ENCODE peak calls at places on chromosomes 16 and 17, in six cellular contexts. K is thoracic aorta, G is psoas muscle, I is WERI-Rb-1, J is Caco-2, L is right lobe of liver. C is an unnamed sample. For H3K27me3, the result is how much of the 10 kb centered on the place peaks cover.

GRCh38 chr17:3886776-3887175 is 6.1 kb downstream of the CAMKK1 start:
- DNase-seq in K (no peak), G (peak), I (no peak), J (no peak), L (peak), C (no peak)

GRCh38 chr17:9928601-9929341 is 23.7 kb upstream of the RCVRN start:
- DNase-seq in K (no peak), G (no peak), I (peak), J (no peak), L (no peak), C (peak)

GRCh38 chr16:25914357-25914962 is 222.7 kb downstream of the HS3ST4 start:
- DNase-seq in K (no peak), G (no peak), I (no peak), J (no peak), L (no peak), C (no peak)

GRCh38 chr17:36641877-36642845 is 40.8 kb downstream of the MRM1 start:
- DNase-seq in K (no peak), G (no peak), I (no peak), J (no peak), L (peak), C (no peak)

GRCh38 chr16:5979905-5980550 is 882.4 kb upstream of the EEF2KMT start:
- DNase-seq in K (no peak), G (no peak), I (no peak), J (no peak), L (no peak), C (no peak)

GRCh38 chr16:16101585-16101984 is 121.7 kb downstream of the ABCC6 start:
- DNase-seq in K (no peak), G (no peak), I (no peak), J (no peak), L (no peak), C (no peak)

GRCh38 chr16:9169094-9169493 is 77.7 kb downstream of the HAPSTR1 start:
- DNase-seq in K (no peak), G (no peak), I (no peak), J (no peak), L (no peak), C (no peak)

GRCh38 chr17:44324092-44324570 is 492 bp downstream of the SLC25A39 start:
- DNase-seq in K (no peak), G (peak), I (no peak), J (no peak), L (no peak), C (no peak)

GRCh38 chr16:81447383-81448101 is 2.9 kb downstream of the CMIP start:
- DNase-seq in K (no peak), G (no peak), I (no peak), J (no peak), L (peak), C (peak)

GRCh38 chr17:57880086-57880456 is 30.2 kb upstream of the MRPS23 start:
- DNase-seq in K (no peak), G (no peak), I (no peak), J (no peak), L (no peak), C (peak)

GRCh38 chr16:27257271-27257670 is 11.3 kb downstream of the NSMCE1 start:
- DNase-seq in K (no peak), G (no peak), I (no peak), J (no peak), L (no peak), C (no peak)

GRCh38 chr16:25614836-25615235 is 76.9 kb upstream of the HS3ST4 start:
- DNase-seq in K (no peak), G (no peak), I (peak), J (no peak), L (no peak), C (no peak)

GRCh38 chr17:68709995-68710780 is 109.0 kb upstream of the FAM20A start:
- DNase-seq in K (no peak), G (no peak), I (no peak), J (no peak), L (no peak), C (no peak)

GRCh38 chr16:21985524-21985923 is 15.4 kb downstream of the PDZD9 start:
- DNase-seq in K (no peak), G (no peak), I (no peak), J (no peak), L (no peak), C (no peak)

GRCh38 chr17:59785091-59785799 is 77.8 kb downstream of the VMP1 start:
- DNase-seq in K (no peak), G (no peak), I (no peak), J (no peak), L (no peak), C (no peak)

GRCh38 chr17:47663997-47664941 is 14.6 kb downstream of the KPNB1 start:
- DNase-seq in K (no peak), G (no peak), I (peak), J (peak), L (no peak), C (peak)

GRCh38 chr16:68083239-68083781 is 1.9 kb upstream of the NFATC3 start:
- DNase-seq in K (no peak), G (no peak), I (no peak), J (no peak), L (no peak), C (no peak)

GRCh38 chr16:87344931-87345631 is 27.9 kb upstream of the C16orf95 start:
- DNase-seq in K (no peak), G (no peak), I (no peak), J (no peak), L (no peak), C (peak)

GRCh38 chr16:75758215-75758614 is 31.9 kb upstream of the CPHXL start:
- DNase-seq in K (no peak), G (no peak), I (no peak), J (no peak), L (no peak), C (no peak)

GRCh38 chr17:78524870-78525510 is 52.2 kb downstream of the DNAH17 start:
- DNase-seq in K (no peak), G (no peak), I (no peak), J (no peak), L (no peak), C (no peak)

GRCh38 chr16:50838165-50838564 is 96.3 kb downstream of the CYLD start:
- DNase-seq in K (no peak), G (no peak), I (no peak), J (no peak), L (no peak), C (peak)

GRCh38 chr17:28865946-28866752 is 11.3 kb downstream of the ERAL1 start:
- DNase-seq in K (no peak), G (no peak), I (no peak), J (no peak), L (no peak), C (peak)

GRCh38 chr17:36120221-36120620 is 16.6 kb downstream of the CCL4 start:
- DNase-seq in K (no peak), G (no peak), I (no peak), J (no peak), L (no peak), C (no peak)

GRCh38 chr17:4256952-4257351 is 6.8 kb downstream of the ANKFY1 start:
- DNase-seq in K (no peak), G (no peak), I (no peak), J (no peak), L (no peak), C (peak)

GRCh38 chr16:20704281-20704680 is 6.8 kb upstream of the ACSM1 start:
- DNase-seq in K (no peak), G (no peak), I (no peak), J (no peak), L (no peak), C (no peak)

GRCh38 chr16:22267764-22268163 is 29.4 kb upstream of the POLR3E start:
- DNase-seq in K (no peak), G (peak), I (peak), J (no peak), L (no peak), C (no peak)

GRCh38 chr17:48593126-48593829 is at the start of gene HOXB5:
- DNase-seq in K (no peak), G (no peak), I (no peak), J (no peak), L (peak), C (no peak)

GRCh38 chr17:83106913-83107655 is 27.7 kb downstream of the METRNL start:
- DNase-seq in K (no peak), G (peak), I (no peak), J (no peak), L (no peak), C (no peak)

GRCh38 chr16:4090476-4090875 is 25.8 kb downstream of the ADCY9 start:
- DNase-seq in K (no peak), G (peak), I (no peak), J (no peak), L (peak), C (no peak)

GRCh38 chr17:27586203-27586701 is 44.7 kb upstream of the LGALS9 start:
- DNase-seq in K (no peak), G (no peak), I (no peak), J (peak), L (no peak), C (no peak)

GRCh38 chr17:64502809-64503208 is 3.3 kb downstream of the DDX5 start:
- DNase-seq in K (no peak), G (no peak), I (no peak), J (no peak), L (no peak), C (no peak)

GRCh38 chr17:78380370-78380769 is 1.9 kb downstream of the PGS1 start:
- DNase-seq in K (no peak), G (no peak), I (no peak), J (no peak), L (no peak), C (no peak)

GRCh38 chr17:16439303-16439791 is 24.0 kb downstream of the TRPV2 start:
- DNase-seq in K (no peak), G (no peak), I (no peak), J (no peak), L (no peak), C (no peak)

GRCh38 chr17:77214743-77215142 is 74.0 kb downstream of the SEC14L1 start:
- DNase-seq in K (no peak), G (no peak), I (peak), J (peak), L (no peak), C (peak)

GRCh38 chr16:87076950-87077749 is 240.0 kb downstream of the C16orf95 start:
- DNase-seq in K (no peak), G (no peak), I (peak), J (peak), L (peak), C (peak)

GRCh38 chr16:1993731-1994131 is 4.0 kb downstream of the SYNGR3 start:
- DNase-seq in K (no peak), G (peak), I (no peak), J (no peak), L (peak), C (peak)

GRCh38 chr16:57374067-57374534 is 1.8 kb downstream of the CX3CL1 start:
- DNase-seq in K (peak), G (no peak), I (no peak), J (no peak), L (no peak), C (peak)

GRCh38 chr17:47686276-47686635 is 7.7 kb upstream of the TBKBP1 start:
- DNase-seq in K (no peak), G (no peak), I (no peak), J (no peak), L (no peak), C (peak)

GRCh38 chr16:379183-379960 is 2.4 kb downstream of the PGAP6 start:
- DNase-seq in K (no peak), G (no peak), I (no peak), J (peak), L (no peak), C (no peak)

GRCh38 chr16:74521691-74522090 is 85.2 kb downstream of the GLG1 start:
- DNase-seq in K (no peak), G (no peak), I (no peak), J (no peak), L (no peak), C (no peak)

GRCh38 chr17:80826955-80827645 is 164.5 kb upstream of the CHMP6 start:
- DNase-seq in K (peak), G (peak), I (no peak), J (peak), L (peak), C (peak)
- TF ChIP-seq CTCF in K (no peak), G (no peak), I (no peak), J (no peak), L (no peak), C (no peak)

GRCh38 chr17:1762906-1763829 is 1.3 kb downstream of the SERPINF1 start:
- DNase-seq in K (no peak), G (peak), I (peak), J (no peak), L (peak), C (no peak)
- H3K4me3 ChIP-seq in K (peak), G (peak), I (peak), J (peak), L (peak), C (peak)

GRCh38 chr17:50128441-50129302 is 1.3 kb downstream of the SAMD14 start:
- DNase-seq in K (no peak), G (no peak), I (peak), J (peak), L (no peak), C (no peak)
- H3K27me3 ChIP-seq in K (under half), G (under half), I (under half), J (under half), L (under half), C (under half)

GRCh38 chr17:34146440-34147043 is 108.5 kb upstream of the CCL2 start:
- DNase-seq in K (no peak), G (no peak), I (peak), J (peak), L (peak), C (peak)
- TF ChIP-seq CTCF in K (peak), G (peak), I (peak), J (peak), L (peak), C (peak)

GRCh38 chr16:48617711-48618148 is 7.8 kb upstream of the N4BP1 start:
- DNase-seq in K (no peak), G (no peak), I (no peak), J (no peak), L (peak), C (peak)
- H3K4me3 ChIP-seq in K (no peak), G (no peak), I (no peak), J (no peak), L (no peak), C (no peak)

GRCh38 chr16:85903576-85903975 is 4.6 kb downstream of the IRF8 start:
- DNase-seq in K (no peak), G (no peak), I (no peak), J (no peak), L (no peak), C (no peak)
- H3K27me3 ChIP-seq in K (under half), G (under half), I (under half), J (under half), L (under half), C (under half)

GRCh38 chr17:22286337-22287041 is 594.2 kb downstream of the KCNJ18 start:
- DNase-seq in K (no peak), G (no peak), I (no peak), J (no peak), L (no peak), C (no peak)
- TF ChIP-seq CTCF in K (no peak), G (no peak), I (no peak), J (no peak), L (no peak), C (no peak)